ENCODE peak calls at places on chromosome 20, in eight cellular contexts. I, E, L, P, C, U, A and Z are unnamed samples.

GRCh38 chr20:25676164-25676809 is 20.4 kb downstream of the ZNF337 start:
- DNase-seq in I (no peak), E (peak; percentile 81), L (no peak), P (no peak), C (no peak), U (no peak), A (no peak), Z (peak; percentile 60)

GRCh38 chr20:58722877-58723627 is 30.5 kb downstream of the NPEPL1 start:
- DNase-seq in I (no peak), E (no peak), L (no peak), P (no peak), C (peak; percentile 9), U (no peak), A (no peak), Z (no peak)

GRCh38 chr20:39835040-39835842 is 853.8 kb downstream of the MAFB start:
- DNase-seq in I (no peak), E (no peak), L (no peak), P (no peak), C (no peak), U (no peak), A (no peak), Z (no peak)

GRCh38 chr20:44001667-44002596 is 87.3 kb downstream of the TOX2 start:
- DNase-seq in I (no peak), E (no peak), L (no peak), P (no peak), C (no peak), U (no peak), A (no peak), Z (no peak)

GRCh38 chr20:59299961-59300340 is 460 bp upstream of the EDN3 start:
- DNase-seq in I (no peak), E (no peak), L (no peak), P (no peak), C (no peak), U (no peak), A (peak; percentile 21), Z (no peak)

GRCh38 chr20:699811-700338 is 24.3 kb upstream of the SCRT2 start:
- DNase-seq in I (peak; percentile 73), E (no peak), L (peak; percentile 98), P (no peak), C (no peak), U (no peak), A (no peak), Z (no peak)

GRCh38 chr20:9971746-9972145 is 63.0 kb upstream of the ANKEF1 start:
- DNase-seq in I (no peak), E (no peak), L (no peak), P (no peak), C (no peak), U (no peak), A (no peak), Z (no peak)

GRCh38 chr20:22579119-22579427 is 5.3 kb downstream of the FOXA2 start:
- DNase-seq in I (peak; percentile 86), E (no peak), L (no peak), P (no peak), C (no peak), U (no peak), A (peak; percentile 14), Z (no peak)

GRCh38 chr20:41476013-41476441 is 109.4 kb upstream of the EMILIN3 start:
- DNase-seq in I (no peak), E (peak; percentile 79), L (peak; percentile 46), P (no peak), C (no peak), U (no peak), A (no peak), Z (peak; percentile 72)

GRCh38 chr20:21125072-21125848 is 622 bp upstream of the KIZ start:
- DNase-seq in I (no peak), E (peak; percentile 43), L (peak; percentile 75), P (no peak), C (no peak), U (peak; percentile 64), A (peak; percentile 34), Z (peak; percentile 65)

GRCh38 chr20:36606171-36607116 is 865 bp downstream of the RAB5IF start:
- DNase-seq in I (peak; percentile 45), E (peak; percentile 21), L (no peak), P (no peak), C (no peak), U (no peak), A (no peak), Z (peak; percentile 10)

GRCh38 chr20:59157064-59157463 is 6.6 kb upstream of the ZNF831 start:
- DNase-seq in I (no peak), E (no peak), L (no peak), P (no peak), C (no peak), U (no peak), A (no peak), Z (no peak)

GRCh38 chr20:59258103-59258705 is 42.2 kb upstream of the EDN3 start:
- DNase-seq in I (no peak), E (no peak), L (no peak), P (no peak), C (peak; percentile 37), U (no peak), A (no peak), Z (no peak)

GRCh38 chr20:44576297-44576696 is 6.1 kb upstream of the PKIG start:
- DNase-seq in I (no peak), E (peak; percentile 32), L (no peak), P (no peak), C (peak; percentile 36), U (no peak), A (no peak), Z (no peak)

GRCh38 chr20:13058666-13059389 is 50.1 kb downstream of the SPTLC3 start:
- DNase-seq in I (no peak), E (no peak), L (no peak), P (no peak), C (no peak), U (no peak), A (no peak), Z (no peak)

GRCh38 chr20:9756660-9757059 is 82.2 kb downstream of the PAK5 start:
- DNase-seq in I (no peak), E (no peak), L (no peak), P (no peak), C (no peak), U (no peak), A (no peak), Z (no peak)